ENCODE peak calls at places on chromosomes 7 and 10, in four cellular contexts. T, I, C and U are unnamed samples.

GRCh38 chr10:8133146-8133545 is 78.7 kb downstream of the GATA3 start:
- ATAC-seq in T (peak), I (no peak), C (no peak), U (peak)

GRCh38 chr10:118851062-118852035 is 96.6 kb upstream of the CACUL1 start:
- ATAC-seq in T (no peak), I (peak), C (no peak), U (peak)

GRCh38 chr10:76149182-76149581 is 717.8 kb downstream of the LRMDA start:
- ATAC-seq in T (no peak), I (no peak), C (no peak), U (no peak)

GRCh38 chr7:141468341-141468740 is 82.9 kb upstream of the AGK start:
- ATAC-seq in T (no peak), I (no peak), C (no peak), U (no peak)

GRCh38 chr7:68776326-68776725 is 821.9 kb upstream of the AUTS2 start:
- ATAC-seq in T (no peak), I (no peak), C (no peak), U (no peak)

GRCh38 chr7:130930260-130930659 is 196.3 kb upstream of the KLF14 start:
- ATAC-seq in T (peak), I (peak), C (peak), U (peak)

GRCh38 chr7:112854169-112854568 is 64.0 kb upstream of the TMEM168 start:
- ATAC-seq in T (no peak), I (no peak), C (no peak), U (no peak)

GRCh38 chr7:39606352-39606751 is 17.0 kb upstream of the RALA start:
- ATAC-seq in T (no peak), I (no peak), C (peak), U (no peak)

GRCh38 chr10:3272300-3272699 is 99.7 kb upstream of the PITRM1 start:
- ATAC-seq in T (no peak), I (no peak), C (no peak), U (no peak)

GRCh38 chr10:111707066-111707465 is 476.5 kb downstream of the GPAM start:
- ATAC-seq in T (no peak), I (peak), C (no peak), U (no peak)

GRCh38 chr7:151440799-151441443 is 980 bp upstream of the CRYGN start:
- ATAC-seq in T (peak), I (no peak), C (no peak), U (no peak)

GRCh38 chr7:7861211-7861633 is 107.4 kb upstream of the GLCCI1 start:
- ATAC-seq in T (peak), I (no peak), C (no peak), U (no peak)

GRCh38 chr7:2640858-2641257 is 9.1 kb downstream of the TTYH3 start:
- ATAC-seq in T (no peak), I (no peak), C (no peak), U (no peak)

GRCh38 chr10:32237644-32238345 is 109.2 kb downstream of the EPC1 start:
- ATAC-seq in T (no peak), I (no peak), C (no peak), U (no peak)

GRCh38 chr7:4216016-4216415 is 466.1 kb upstream of the FOXK1 start:
- ATAC-seq in T (no peak), I (peak), C (no peak), U (no peak)

GRCh38 chr7:138063400-138063799 is 12.9 kb upstream of the AKR1D1 start:
- ATAC-seq in T (no peak), I (no peak), C (no peak), U (no peak)

GRCh38 chr10:92787557-92788152 is 60.7 kb upstream of the EXOC6 start:
- ATAC-seq in T (no peak), I (no peak), C (no peak), U (no peak)

GRCh38 chr7:2251841-2252771 is 10.1 kb downstream of the NUDT1 start:
- ATAC-seq in T (peak), I (no peak), C (peak), U (peak)

GRCh38 chr10:52442576-52442975 is 128.5 kb downstream of the DKK1 start:
- ATAC-seq in T (no peak), I (peak), C (no peak), U (no peak)

GRCh38 chr7:132755538-132756481 is 179.5 kb upstream of the PLXNA4 start:
- ATAC-seq in T (no peak), I (peak), C (no peak), U (peak)

GRCh38 chr10:103616705-103617361 is 123.3 kb downstream of the NEURL1 start:
- ATAC-seq in T (no peak), I (peak), C (no peak), U (no peak)

GRCh38 chr7:112213735-112214134 is 7.2 kb downstream of the ZNF277 start:
- ATAC-seq in T (peak), I (no peak), C (no peak), U (no peak)